ENCODE peak calls at places on chromosome 13, in nine cellular contexts. I, H, Q, N, G, F, E, K and T are unnamed samples.

GRCh38 chr13:110138700-110139036 is 168.3 kb downstream of the COL4A1 start:
- DNase-seq in I (no peak), H (no peak), Q (no peak), N (no peak), G (no peak), F (no peak), E (no peak), K (no peak), T (no peak)

GRCh38 chr13:85313761-85314503 is 485.3 kb downstream of the SLITRK6 start:
- DNase-seq in I (peak), H (peak), Q (no peak), N (peak), G (no peak), F (peak), E (no peak), K (no peak), T (no peak)

GRCh38 chr13:28885191-28885590 is 65.1 kb downstream of the MTUS2 start:
- DNase-seq in I (no peak), H (peak), Q (no peak), N (no peak), G (no peak), F (no peak), E (no peak), K (no peak), T (no peak)

GRCh38 chr13:113049521-113049941 is 56.1 kb upstream of the F7 start:
- DNase-seq in I (no peak), H (no peak), Q (no peak), N (no peak), G (peak), F (no peak), E (no peak), K (no peak), T (no peak)

GRCh38 chr13:41459754-41460111 is 2.4 kb downstream of the RGCC start:
- DNase-seq in I (no peak), H (no peak), Q (no peak), N (no peak), G (no peak), F (no peak), E (no peak), K (no peak), T (no peak)

GRCh38 chr13:99465454-99465853 is 35.8 kb upstream of the TM9SF2 start:
- DNase-seq in I (no peak), H (no peak), Q (no peak), N (no peak), G (no peak), F (no peak), E (no peak), K (no peak), T (no peak)

GRCh38 chr13:76792680-76793334 is 93.4 kb downstream of the KCTD12 start:
- DNase-seq in I (no peak), H (no peak), Q (no peak), N (peak), G (peak), F (peak), E (no peak), K (no peak), T (no peak)

GRCh38 chr13:37681295-37682032 is 82.9 kb upstream of the POSTN start:
- DNase-seq in I (no peak), H (no peak), Q (no peak), N (peak), G (no peak), F (peak), E (no peak), K (peak), T (no peak)

GRCh38 chr13:102693781-102694180 is 1.1 kb downstream of the METTL21C start:
- DNase-seq in I (no peak), H (no peak), Q (no peak), N (peak), G (no peak), F (peak), E (no peak), K (peak), T (no peak)

GRCh38 chr13:73287871-73288270 is 229.1 kb downstream of the KLF5 start:
- DNase-seq in I (no peak), H (no peak), Q (no peak), N (no peak), G (no peak), F (no peak), E (no peak), K (no peak), T (no peak)

GRCh38 chr13:42363941-42364612 is 92.1 kb downstream of the AKAP11 start:
- DNase-seq in I (peak), H (no peak), Q (no peak), N (peak), G (no peak), F (peak), E (no peak), K (no peak), T (no peak)

GRCh38 chr13:32381539-32381938 is 46.4 kb downstream of the N4BP2L1 start:
- DNase-seq in I (no peak), H (peak), Q (no peak), N (peak), G (no peak), F (peak), E (no peak), K (no peak), T (no peak)

GRCh38 chr13:113209336-113209879 is at the start of gene CUL4A:
- DNase-seq in I (peak), H (no peak), Q (peak), N (peak), G (peak), F (peak), E (peak), K (no peak), T (peak)

GRCh38 chr13:94679614-94680013 is 32.7 kb downstream of the SOX21 start:
- DNase-seq in I (no peak), H (no peak), Q (no peak), N (no peak), G (no peak), F (no peak), E (no peak), K (no peak), T (no peak)

GRCh38 chr13:40874138-40874776 is 84.8 kb downstream of the SLC25A15 start:
- DNase-seq in I (no peak), H (no peak), Q (no peak), N (no peak), G (no peak), F (no peak), E (no peak), K (no peak), T (no peak)

GRCh38 chr13:30971575-30971974 is 39.1 kb downstream of the TEX26 start:
- DNase-seq in I (no peak), H (no peak), Q (no peak), N (peak), G (no peak), F (peak), E (no peak), K (no peak), T (no peak)

GRCh38 chr13:103692442-103692841 is 626.2 kb upstream of the SLC10A2 start:
- DNase-seq in I (no peak), H (no peak), Q (no peak), N (no peak), G (no peak), F (no peak), E (no peak), K (no peak), T (no peak)

GRCh38 chr13:81133066-81133465 is 792.1 kb upstream of the SPRY2 start:
- DNase-seq in I (peak), H (no peak), Q (no peak), N (peak), G (no peak), F (no peak), E (no peak), K (no peak), T (no peak)

GRCh38 chr13:108610517-108610916 is 18.9 kb upstream of the MYO16 start:
- DNase-seq in I (no peak), H (no peak), Q (no peak), N (no peak), G (no peak), F (no peak), E (no peak), K (no peak), T (no peak)

GRCh38 chr13:43100667-43101066 is 77.3 kb downstream of the DNAJC15 start:
- DNase-seq in I (no peak), H (no peak), Q (no peak), N (no peak), G (no peak), F (no peak), E (no peak), K (no peak), T (no peak)

GRCh38 chr13:66556306-66556705 is 673.8 kb downstream of the PCDH9 start:
- DNase-seq in I (no peak), H (no peak), Q (no peak), N (no peak), G (no peak), F (peak), E (no peak), K (no peak), T (no peak)

GRCh38 chr13:102856603-102857002 is 10.8 kb downstream of the ERCC5 start:
- DNase-seq in I (no peak), H (no peak), Q (no peak), N (peak), G (peak), F (no peak), E (peak), K (no peak), T (no peak)

GRCh38 chr13:109146912-109147624 is 517.7 kb downstream of the MYO16 start:
- DNase-seq in I (peak), H (peak), Q (no peak), N (peak), G (no peak), F (peak), E (no peak), K (peak), T (no peak)

GRCh38 chr13:90414691-90415596 is 932.5 kb upstream of the MIR17HG start:
- DNase-seq in I (peak), H (peak), Q (no peak), N (peak), G (no peak), F (peak), E (no peak), K (peak), T (no peak)

GRCh38 chr13:90416938-90417337 is 930.5 kb upstream of the MIR17HG start:
- DNase-seq in I (no peak), H (no peak), Q (no peak), N (peak), G (no peak), F (no peak), E (no peak), K (no peak), T (no peak)

GRCh38 chr13:90416519-90416918 is 931.0 kb upstream of the MIR17HG start:
- DNase-seq in I (no peak), H (peak), Q (no peak), N (peak), G (no peak), F (peak), E (no peak), K (no peak), T (no peak)

GRCh38 chr13:90415902-90416301 is 931.6 kb upstream of the MIR17HG start:
- DNase-seq in I (no peak), H (no peak), Q (no peak), N (peak), G (no peak), F (no peak), E (no peak), K (no peak), T (no peak)

DNA sequence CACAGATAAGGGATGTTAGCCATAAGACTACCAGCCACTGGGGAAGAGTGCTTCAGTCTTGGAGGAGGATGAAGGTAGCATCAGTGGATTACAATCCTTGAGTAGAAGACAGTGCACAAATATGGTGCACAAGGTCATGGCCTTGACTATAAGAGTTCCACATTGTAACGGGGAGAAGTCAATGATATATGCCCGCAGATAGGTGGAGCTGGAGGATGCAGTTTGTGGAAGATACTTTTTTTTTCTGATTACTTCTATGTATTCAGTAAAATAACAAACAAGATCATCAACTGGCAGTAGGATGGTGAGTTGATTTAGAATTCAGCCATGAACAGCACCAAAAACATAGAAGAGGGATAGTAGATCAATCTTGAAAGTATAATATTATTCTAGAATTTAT is 926.8 kb upstream of the MIR17HG start:
- DNase-seq in I (no peak), H (no peak), Q (no peak), N (no peak), G (no peak), F (peak), E (no peak), K (no peak), T (no peak)
- TF ChIP-seq CTCF in I (no peak), H (no peak), Q (no peak), N (peak), G (no peak), F (peak), E (no peak), K (peak), T (no peak)

DNA sequence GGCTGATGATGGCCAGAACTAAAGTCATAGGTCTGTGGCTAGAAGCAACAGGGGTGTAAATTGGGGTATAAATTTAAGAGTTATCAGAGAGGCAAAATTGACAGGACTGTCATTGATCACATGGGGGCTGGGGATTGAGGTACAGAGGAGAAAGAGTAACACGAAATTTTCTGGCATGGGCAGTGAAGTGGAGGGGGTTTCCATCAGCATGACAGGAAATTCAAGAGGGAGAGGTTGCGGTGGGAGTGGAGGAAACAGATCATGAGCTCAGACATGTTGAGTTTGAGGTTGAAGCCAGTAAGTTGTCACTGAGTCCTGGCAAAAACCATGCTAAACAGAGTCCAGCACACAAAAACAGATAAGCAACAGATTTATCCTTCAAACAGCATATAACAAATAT is 192.1 kb upstream of the TSC22D1 start:
- DNase-seq in I (no peak), H (no peak), Q (no peak), N (no peak), G (no peak), F (no peak), E (no peak), K (no peak), T (no peak)
- TF ChIP-seq CTCF in I (no peak), H (no peak), Q (no peak), N (no peak), G (no peak), F (no peak), E (no peak), K (no peak), T (no peak)

GRCh38 chr13:50577806-50578205 is 265.7 kb downstream of the DLEU7 start:
- DNase-seq in I (no peak), H (no peak), Q (no peak), N (no peak), G (no peak), F (no peak), E (no peak), K (no peak), T (no peak)

GRCh38 chr13:50576156-50576555 is 267.3 kb downstream of the DLEU7 start:
- DNase-seq in I (no peak), H (no peak), Q (no peak), N (no peak), G (no peak), F (no peak), E (peak), K (no peak), T (no peak)

GRCh38 chr13:50581586-50582196 is 261.8 kb downstream of the DLEU7 start:
- DNase-seq in I (no peak), H (no peak), Q (no peak), N (no peak), G (no peak), F (no peak), E (no peak), K (no peak), T (no peak)

GRCh38 chr13:50584856-50585580 is 258.5 kb downstream of the DLEU7 start:
- DNase-seq in I (no peak), H (no peak), Q (no peak), N (no peak), G (no peak), F (no peak), E (no peak), K (no peak), T (no peak)

DNA sequence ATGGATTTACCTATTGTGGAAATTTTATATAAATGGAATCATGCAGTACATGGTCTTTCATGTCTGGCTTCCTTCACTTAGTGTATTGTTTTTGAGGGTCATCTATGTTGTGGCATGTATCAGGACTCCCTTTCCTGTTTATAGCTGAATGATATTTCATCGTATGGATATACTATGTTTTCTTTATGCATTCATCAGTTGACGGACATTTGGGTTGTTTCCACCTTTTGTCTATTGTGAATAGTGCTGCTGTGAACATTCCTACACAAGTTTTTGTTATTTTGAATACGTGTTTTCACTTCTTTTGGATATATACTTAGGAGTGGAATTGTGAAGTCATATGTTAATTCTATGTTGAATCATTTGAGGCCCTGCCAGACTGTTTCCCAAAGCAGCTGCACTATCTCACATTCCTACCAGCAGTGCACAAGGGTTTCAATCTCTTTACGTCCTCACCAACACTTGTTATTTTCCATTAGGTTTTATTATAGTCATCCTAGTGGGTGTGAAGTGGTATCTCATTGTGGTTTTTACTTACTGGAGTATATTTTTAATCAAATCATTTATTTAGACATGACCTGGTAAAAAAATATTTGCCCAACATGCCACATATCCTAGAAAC is 262.7 kb downstream of the DLEU7 start:
- DNase-seq in I (no peak), H (no peak), Q (no peak), N (peak), G (peak), F (peak), E (no peak), K (peak), T (no peak)
- TF ChIP-seq CTCF in I (no peak), H (peak), Q (no peak), N (peak), G (peak), F (peak), E (no peak), K (peak), T (no peak)

DNA sequence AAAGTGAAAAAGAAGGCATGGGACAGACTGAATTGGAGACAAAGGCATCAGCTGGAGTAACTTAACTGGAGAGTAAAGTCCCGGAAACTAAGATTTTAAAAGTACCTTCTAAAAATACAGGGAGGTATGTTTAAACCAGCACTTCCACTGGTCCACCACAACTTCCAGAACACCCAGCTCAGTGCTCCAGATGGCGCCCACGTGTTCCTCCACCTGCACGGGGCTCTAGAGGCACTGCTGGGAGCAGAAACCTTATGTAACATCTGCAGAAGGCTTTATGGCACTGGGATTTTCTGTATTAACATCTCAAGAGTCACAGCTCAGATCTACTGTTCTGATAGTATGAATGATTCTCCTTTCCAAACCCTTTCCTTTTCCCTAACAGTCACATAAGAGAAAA is 252.1 kb downstream of the DCLK1 start:
- DNase-seq in I (no peak), H (peak), Q (no peak), N (no peak), G (no peak), F (no peak), E (no peak), K (no peak), T (no peak)
- TF ChIP-seq CTCF in I (no peak), H (no peak), Q (no peak), N (no peak), G (no peak), F (no peak), E (no peak), K (no peak), T (no peak)

GRCh38 chr13:49512578-49512977 is 16.8 kb downstream of the PHF11 start:
- DNase-seq in I (no peak), H (no peak), Q (no peak), N (no peak), G (no peak), F (no peak), E (no peak), K (no peak), T (no peak)

GRCh38 chr13:49521216-49521615 is 25.5 kb downstream of the PHF11 start:
- DNase-seq in I (no peak), H (no peak), Q (no peak), N (no peak), G (no peak), F (no peak), E (no peak), K (no peak), T (no peak)

GRCh38 chr13:49516467-49516866 is 20.7 kb downstream of the PHF11 start:
- DNase-seq in I (no peak), H (no peak), Q (no peak), N (no peak), G (peak), F (no peak), E (no peak), K (no peak), T (no peak)

GRCh38 chr13:49517461-49517860 is 21.7 kb downstream of the PHF11 start:
- DNase-seq in I (no peak), H (no peak), Q (no peak), N (no peak), G (no peak), F (no peak), E (no peak), K (no peak), T (no peak)
- TF ChIP-seq CTCF in I (no peak), H (peak), Q (peak), N (peak), G (peak), F (peak), E (peak), K (peak), T (peak)

DNA sequence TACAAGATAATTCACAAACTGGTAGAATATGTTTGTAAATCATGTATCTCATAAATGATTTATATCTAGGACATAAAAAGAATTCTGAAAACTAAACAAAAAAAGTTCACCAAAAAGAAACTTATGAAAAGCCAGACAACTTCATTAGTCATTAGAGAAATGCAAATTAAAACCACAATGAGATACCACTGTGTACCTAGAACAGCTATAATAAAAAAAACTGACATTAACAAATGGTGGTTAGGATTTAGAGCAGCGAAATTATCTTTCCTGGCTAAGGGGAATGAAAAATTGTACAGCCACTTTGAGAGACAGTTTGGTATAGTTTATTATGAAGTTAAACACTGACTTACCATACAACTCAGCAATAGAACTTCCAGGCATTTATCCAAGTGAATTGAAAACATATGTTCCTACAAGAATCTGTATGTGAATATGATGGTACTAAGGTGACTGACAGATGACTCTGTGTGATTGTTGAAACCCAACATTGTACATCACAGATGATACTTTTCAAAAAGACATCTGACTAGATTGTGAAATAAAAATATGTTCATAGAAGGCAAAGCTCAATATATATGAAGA is 41.8 kb downstream of the UGGT2 start:
- DNase-seq in I (no peak), H (peak), Q (no peak), N (peak), G (no peak), F (peak), E (no peak), K (no peak), T (no peak)
- TF ChIP-seq CTCF in I (no peak), H (no peak), Q (no peak), N (no peak), G (no peak), F (no peak), E (no peak), K (no peak), T (no peak)

GRCh38 chr13:91950803-91951202 is 552.4 kb downstream of the GPC5 start:
- DNase-seq in I (no peak), H (no peak), Q (no peak), N (no peak), G (no peak), F (no peak), E (no peak), K (no peak), T (no peak)

GRCh38 chr13:91946498-91947070 is 548.2 kb downstream of the GPC5 start:
- DNase-seq in I (peak), H (no peak), Q (no peak), N (peak), G (no peak), F (peak), E (no peak), K (no peak), T (no peak)
- TF ChIP-seq CTCF in I (peak), H (peak), Q (no peak), N (peak), G (no peak), F (peak), E (peak), K (peak), T (peak)